ENCODE peak calls at places on chromosome 1, in ten cellular contexts. One of them, this sample, is unnamed.

GRCh38 chr1:221286399-221286798 is 407.2 kb downstream of the HLX start:
- DNase-seq in NCI-H2171 treated with DMSO at 0.1 percent for 48 hours: no peak
- DNase-seq in GM23248: no peak
- DNase-seq in thoracic aorta: no peak
- DNase-seq in osteocyte: no peak
- DNase-seq in T-helper 17 cell: no peak
- DNase-seq in AG10803: no peak
- DNase-seq in NCI-H1436: no peak
- DNase-seq in HFFc6: no peak
- DNase-seq in adipocyte: no peak
- DNase-seq in this sample: no peak

GRCh38 chr1:212664409-212665199 is 35.0 kb downstream of the BATF3 start:
- DNase-seq in NCI-H2171 treated with DMSO at 0.1 percent for 48 hours: peak
- DNase-seq in GM23248: no peak
- DNase-seq in thoracic aorta: no peak
- DNase-seq in osteocyte: peak
- DNase-seq in T-helper 17 cell: no peak
- DNase-seq in AG10803: no peak
- DNase-seq in NCI-H1436: no peak
- DNase-seq in HFFc6: no peak
- DNase-seq in adipocyte: no peak
- DNase-seq in this sample: no peak

GRCh38 chr1:24903955-24904730 is 25.9 kb downstream of the RUNX3 start:
- DNase-seq in NCI-H2171 treated with DMSO at 0.1 percent for 48 hours: no peak
- DNase-seq in GM23248: no peak
- DNase-seq in thoracic aorta: no peak
- DNase-seq in osteocyte: no peak
- DNase-seq in T-helper 17 cell: peak
- DNase-seq in AG10803: no peak
- DNase-seq in NCI-H1436: no peak
- DNase-seq in HFFc6: no peak
- DNase-seq in adipocyte: no peak
- DNase-seq in this sample: no peak

GRCh38 chr1:163701783-163702182 is 380.0 kb downstream of the NUF2 start:
- DNase-seq in NCI-H2171 treated with DMSO at 0.1 percent for 48 hours: no peak
- DNase-seq in GM23248: no peak
- DNase-seq in thoracic aorta: no peak
- DNase-seq in osteocyte: no peak
- DNase-seq in T-helper 17 cell: no peak
- DNase-seq in AG10803: no peak
- DNase-seq in NCI-H1436: no peak
- DNase-seq in HFFc6: no peak
- DNase-seq in adipocyte: no peak
- DNase-seq in this sample: no peak

GRCh38 chr1:15740833-15741182 is 1.5 kb upstream of the TMEM82 start:
- DNase-seq in NCI-H2171 treated with DMSO at 0.1 percent for 48 hours: no peak
- DNase-seq in GM23248: no peak
- DNase-seq in thoracic aorta: no peak
- DNase-seq in osteocyte: no peak
- DNase-seq in T-helper 17 cell: no peak
- DNase-seq in AG10803: no peak
- DNase-seq in NCI-H1436: no peak
- DNase-seq in HFFc6: no peak
- DNase-seq in adipocyte: no peak
- DNase-seq in this sample: no peak

GRCh38 chr1:65773391-65773790 is 19.3 kb upstream of the PDE4B start:
- DNase-seq in NCI-H2171 treated with DMSO at 0.1 percent for 48 hours: no peak
- DNase-seq in GM23248: peak
- DNase-seq in thoracic aorta: no peak
- DNase-seq in osteocyte: no peak
- DNase-seq in T-helper 17 cell: no peak
- DNase-seq in AG10803: peak
- DNase-seq in NCI-H1436: no peak
- DNase-seq in HFFc6: peak
- DNase-seq in adipocyte: no peak
- DNase-seq in this sample: no peak

GRCh38 chr1:29518183-29518835 is 282.0 kb downstream of the PTPRU start:
- DNase-seq in NCI-H2171 treated with DMSO at 0.1 percent for 48 hours: no peak
- DNase-seq in GM23248: no peak
- DNase-seq in thoracic aorta: no peak
- DNase-seq in osteocyte: peak
- DNase-seq in T-helper 17 cell: no peak
- DNase-seq in AG10803: no peak
- DNase-seq in NCI-H1436: no peak
- DNase-seq in HFFc6: no peak
- DNase-seq in adipocyte: no peak
- DNase-seq in this sample: no peak

GRCh38 chr1:182552527-182552926 is 36.5 kb downstream of the RNASEL start:
- DNase-seq in NCI-H2171 treated with DMSO at 0.1 percent for 48 hours: no peak
- DNase-seq in GM23248: peak
- DNase-seq in thoracic aorta: no peak
- DNase-seq in osteocyte: no peak
- DNase-seq in T-helper 17 cell: no peak
- DNase-seq in AG10803: peak
- DNase-seq in NCI-H1436: no peak
- DNase-seq in HFFc6: no peak
- DNase-seq in adipocyte: no peak
- DNase-seq in this sample: no peak

GRCh38 chr1:45802343-45803298 is 791 bp upstream of the MAST2 start:
- DNase-seq in NCI-H2171 treated with DMSO at 0.1 percent for 48 hours: peak
- DNase-seq in GM23248: peak
- DNase-seq in thoracic aorta: peak
- DNase-seq in osteocyte: peak
- DNase-seq in T-helper 17 cell: no peak
- DNase-seq in AG10803: peak
- DNase-seq in NCI-H1436: no peak
- DNase-seq in HFFc6: peak
- DNase-seq in adipocyte: peak
- DNase-seq in this sample: peak

This sample was measured in RKO.